ENCODE peak calls at places on chromosome 15, in eight cellular contexts. One of them, this sample, is unnamed.

GRCh38 chr15:42741710-42742109 is 4.8 kb upstream of the CDAN1 start:
- DNase-seq in CD8-positive, alpha-beta memory T cell: no peak
- DNase-seq in RWPE1: no peak
- DNase-seq in pancreas: no peak
- DNase-seq in AG04450: no peak
- DNase-seq in dorsolateral prefrontal cortex: no peak
- DNase-seq in tibial nerve: no peak
- DNase-seq in SJCRH30: no peak
- DNase-seq in this sample: no peak

GRCh38 chr15:74327756-74328155 is 39.7 kb downstream of the CYP11A1 start:
- DNase-seq in CD8-positive, alpha-beta memory T cell: no peak
- DNase-seq in RWPE1: no peak
- DNase-seq in pancreas: no peak
- DNase-seq in AG04450: no peak
- DNase-seq in dorsolateral prefrontal cortex: no peak
- DNase-seq in tibial nerve: no peak
- DNase-seq in SJCRH30: no peak
- DNase-seq in this sample: no peak

GRCh38 chr15:32688151-32688639 is 29.6 kb upstream of the GREM1 start:
- DNase-seq in CD8-positive, alpha-beta memory T cell: no peak
- DNase-seq in RWPE1: no peak
- DNase-seq in pancreas: peak
- DNase-seq in AG04450: no peak
- DNase-seq in dorsolateral prefrontal cortex: no peak
- DNase-seq in tibial nerve: no peak
- DNase-seq in SJCRH30: peak
- DNase-seq in this sample: no peak

GRCh38 chr15:54803139-54803808 is 393.5 kb downstream of the RSL24D1 start:
- DNase-seq in CD8-positive, alpha-beta memory T cell: no peak
- DNase-seq in RWPE1: no peak
- DNase-seq in pancreas: no peak
- DNase-seq in AG04450: no peak
- DNase-seq in dorsolateral prefrontal cortex: no peak
- DNase-seq in tibial nerve: no peak
- DNase-seq in SJCRH30: no peak
- DNase-seq in this sample: no peak

GRCh38 chr15:94844533-94845390 is 613.4 kb downstream of the MCTP2 start:
- DNase-seq in CD8-positive, alpha-beta memory T cell: no peak
- DNase-seq in RWPE1: peak
- DNase-seq in pancreas: peak
- DNase-seq in AG04450: no peak
- DNase-seq in dorsolateral prefrontal cortex: no peak
- DNase-seq in tibial nerve: peak
- DNase-seq in SJCRH30: no peak
- DNase-seq in this sample: peak

GRCh38 chr15:82566690-82567089 is 26.4 kb upstream of the RPS17 start:
- DNase-seq in CD8-positive, alpha-beta memory T cell: no peak
- DNase-seq in RWPE1: no peak
- DNase-seq in pancreas: no peak
- DNase-seq in AG04450: no peak
- DNase-seq in dorsolateral prefrontal cortex: no peak
- DNase-seq in tibial nerve: no peak
- DNase-seq in SJCRH30: no peak
- DNase-seq in this sample: no peak

GRCh38 chr15:31293655-31294054 is 33.0 kb upstream of the KLF13 start:
- DNase-seq in CD8-positive, alpha-beta memory T cell: no peak
- DNase-seq in RWPE1: no peak
- DNase-seq in pancreas: no peak
- DNase-seq in AG04450: no peak
- DNase-seq in dorsolateral prefrontal cortex: no peak
- DNase-seq in tibial nerve: no peak
- DNase-seq in SJCRH30: no peak
- DNase-seq in this sample: no peak

GRCh38 chr15:83304861-83305661 is 20.6 kb upstream of the BNC1 start:
- DNase-seq in CD8-positive, alpha-beta memory T cell: no peak
- DNase-seq in RWPE1: peak
- DNase-seq in pancreas: no peak
- DNase-seq in AG04450: no peak
- DNase-seq in dorsolateral prefrontal cortex: no peak
- DNase-seq in tibial nerve: no peak
- DNase-seq in SJCRH30: no peak
- DNase-seq in this sample: no peak

GRCh38 chr15:22884344-22884743 is 45.9 kb downstream of the NIPA2 start:
- DNase-seq in CD8-positive, alpha-beta memory T cell: no peak
- DNase-seq in RWPE1: no peak
- DNase-seq in pancreas: no peak
- DNase-seq in AG04450: no peak
- DNase-seq in dorsolateral prefrontal cortex: no peak
- DNase-seq in tibial nerve: no peak
- DNase-seq in SJCRH30: no peak
- DNase-seq in this sample: no peak

GRCh38 chr15:78055923-78056713 is 21.4 kb downstream of the TBC1D2B start:
- DNase-seq in CD8-positive, alpha-beta memory T cell: no peak
- DNase-seq in RWPE1: peak
- DNase-seq in pancreas: no peak
- DNase-seq in AG04450: no peak
- DNase-seq in dorsolateral prefrontal cortex: no peak
- DNase-seq in tibial nerve: no peak
- DNase-seq in SJCRH30: no peak
- DNase-seq in this sample: no peak

GRCh38 chr15:89399390-89400120 is 64.9 kb upstream of the POLG start:
- DNase-seq in CD8-positive, alpha-beta memory T cell: peak
- DNase-seq in RWPE1: peak
- DNase-seq in pancreas: no peak
- DNase-seq in AG04450: no peak
- DNase-seq in dorsolateral prefrontal cortex: no peak
- DNase-seq in tibial nerve: no peak
- DNase-seq in SJCRH30: no peak
- DNase-seq in this sample: no peak

GRCh38 chr15:72992733-72993321 is 59.4 kb upstream of the NEO1 start:
- DNase-seq in CD8-positive, alpha-beta memory T cell: no peak
- DNase-seq in RWPE1: no peak
- DNase-seq in pancreas: no peak
- DNase-seq in AG04450: no peak
- DNase-seq in dorsolateral prefrontal cortex: no peak
- DNase-seq in tibial nerve: no peak
- DNase-seq in SJCRH30: no peak
- DNase-seq in this sample: no peak

DNA sequence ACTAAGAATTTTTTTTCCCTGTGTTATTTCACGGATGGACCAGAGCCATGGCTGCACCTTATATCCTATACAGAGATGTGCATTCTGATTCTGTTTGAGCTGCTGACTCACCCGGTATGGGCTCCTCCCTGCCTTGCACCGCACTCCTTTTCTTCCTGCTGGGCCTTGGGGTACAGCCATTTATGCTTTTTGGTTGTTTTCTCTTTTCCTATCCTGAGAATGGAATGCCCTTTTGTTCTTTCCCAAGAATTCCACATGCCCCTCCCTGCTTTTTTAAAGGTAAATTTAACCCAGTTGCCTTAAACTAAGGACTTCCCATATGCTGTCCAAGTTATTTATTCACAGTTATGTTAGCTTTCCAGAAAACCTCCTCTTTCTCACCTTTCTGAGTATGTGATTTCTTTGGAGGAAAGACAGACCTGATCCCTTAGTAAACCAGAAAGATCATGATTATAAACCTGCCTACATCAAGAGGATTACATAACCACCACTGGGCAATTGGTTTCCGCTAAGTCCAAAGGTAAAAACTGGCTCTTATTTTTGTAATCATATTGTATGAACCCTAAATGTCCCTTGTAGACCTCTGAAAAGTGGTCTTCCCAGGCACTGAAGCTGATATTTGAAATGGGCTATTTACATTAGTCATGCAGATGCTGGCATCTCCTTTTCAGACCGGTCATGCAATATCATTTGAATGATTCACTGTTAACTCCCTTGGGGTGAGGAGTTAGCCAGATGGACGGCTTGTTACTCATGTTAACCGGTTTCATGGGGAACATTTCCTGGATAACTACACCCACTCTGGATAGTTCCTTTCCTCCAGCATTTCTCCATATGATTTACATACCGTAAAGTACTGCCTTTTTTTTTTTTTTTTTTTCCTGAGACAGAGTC is 45.5 kb downstream of the TMOD3 start:
- DNase-seq in CD8-positive, alpha-beta memory T cell: no peak
- DNase-seq in RWPE1: peak
- DNase-seq in pancreas: no peak
- DNase-seq in AG04450: peak
- DNase-seq in dorsolateral prefrontal cortex: no peak
- DNase-seq in tibial nerve: peak
- DNase-seq in SJCRH30: peak
- DNase-seq in this sample: no peak
- H3K27ac ChIP-seq in CD8-positive, alpha-beta memory T cell: no peak
- H3K27ac ChIP-seq in RWPE1: peak
- H3K27ac ChIP-seq in pancreas: no peak
- H3K27ac ChIP-seq in AG04450: peak
- H3K27ac ChIP-seq in dorsolateral prefrontal cortex: peak
- H3K27ac ChIP-seq in tibial nerve: peak
- H3K27ac ChIP-seq in SJCRH30: peak
- H3K27ac ChIP-seq in this sample: peak

GRCh38 chr15:70023064-70023768 is 74.5 kb downstream of the TLE3 start:
- DNase-seq in CD8-positive, alpha-beta memory T cell: peak
- DNase-seq in RWPE1: peak
- DNase-seq in pancreas: no peak
- DNase-seq in AG04450: peak
- DNase-seq in dorsolateral prefrontal cortex: no peak
- DNase-seq in tibial nerve: peak
- DNase-seq in SJCRH30: peak
- DNase-seq in this sample: no peak

GRCh38 chr15:70026991-70027390 is 70.7 kb downstream of the TLE3 start:
- DNase-seq in CD8-positive, alpha-beta memory T cell: no peak
- DNase-seq in RWPE1: no peak
- DNase-seq in pancreas: no peak
- DNase-seq in AG04450: no peak
- DNase-seq in dorsolateral prefrontal cortex: no peak
- DNase-seq in tibial nerve: no peak
- DNase-seq in SJCRH30: no peak
- DNase-seq in this sample: no peak

GRCh38 chr15:70025413-70026296 is 72.1 kb downstream of the TLE3 start:
- DNase-seq in CD8-positive, alpha-beta memory T cell: no peak
- DNase-seq in RWPE1: no peak
- DNase-seq in pancreas: no peak
- DNase-seq in AG04450: no peak
- DNase-seq in dorsolateral prefrontal cortex: no peak
- DNase-seq in tibial nerve: no peak
- DNase-seq in SJCRH30: peak
- DNase-seq in this sample: no peak

GRCh38 chr15:70024521-70024920 is 73.2 kb downstream of the TLE3 start:
- DNase-seq in CD8-positive, alpha-beta memory T cell: no peak
- DNase-seq in RWPE1: no peak
- DNase-seq in pancreas: no peak
- DNase-seq in AG04450: no peak
- DNase-seq in dorsolateral prefrontal cortex: no peak
- DNase-seq in tibial nerve: no peak
- DNase-seq in SJCRH30: no peak
- DNase-seq in this sample: no peak

DNA sequence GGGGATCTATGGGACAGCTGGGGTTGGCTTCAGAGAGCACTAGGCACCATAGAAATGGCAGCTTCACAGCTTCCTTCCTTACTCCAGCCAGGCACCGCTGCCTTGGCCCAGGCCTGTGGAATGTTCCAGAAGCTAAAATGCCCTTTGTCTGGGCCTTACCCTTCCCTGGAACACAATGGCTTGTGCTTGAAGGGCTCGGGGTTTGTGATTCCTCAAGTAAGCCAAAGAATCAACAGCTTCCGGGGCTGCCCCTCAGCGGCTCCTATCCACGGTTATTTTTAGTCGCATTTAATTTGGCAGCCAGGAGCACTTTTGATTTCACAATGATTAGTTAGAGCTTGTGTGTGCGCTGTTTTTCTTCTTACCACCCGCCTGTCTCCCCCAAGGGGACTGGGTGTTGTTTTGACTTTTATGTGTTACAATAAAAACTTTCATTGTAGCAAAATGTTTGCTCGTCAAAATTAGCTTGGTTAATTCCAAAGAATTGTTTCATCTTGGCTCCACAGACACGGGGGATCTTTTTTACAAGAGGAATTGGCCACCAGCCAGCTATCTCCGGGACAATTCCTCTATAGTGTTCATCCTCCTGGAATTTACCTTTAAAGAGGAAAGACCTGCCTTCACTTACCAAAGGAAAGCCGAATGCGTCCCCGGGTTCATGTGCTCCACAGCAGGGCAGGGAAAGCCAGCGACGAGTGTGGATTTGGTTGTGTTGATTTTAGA is 73.8 kb downstream of the TLE3 start:
- DNase-seq in CD8-positive, alpha-beta memory T cell: no peak
- DNase-seq in RWPE1: peak
- DNase-seq in pancreas: no peak
- DNase-seq in AG04450: no peak
- DNase-seq in dorsolateral prefrontal cortex: no peak
- DNase-seq in tibial nerve: peak
- DNase-seq in SJCRH30: peak
- DNase-seq in this sample: peak
- H3K27ac ChIP-seq in CD8-positive, alpha-beta memory T cell: no peak
- H3K27ac ChIP-seq in RWPE1: peak
- H3K27ac ChIP-seq in pancreas: peak
- H3K27ac ChIP-seq in AG04450: no peak
- H3K27ac ChIP-seq in dorsolateral prefrontal cortex: no peak
- H3K27ac ChIP-seq in tibial nerve: peak
- H3K27ac ChIP-seq in SJCRH30: peak
- H3K27ac ChIP-seq in this sample: peak

GRCh38 chr15:51375966-51376640 is 34.6 kb downstream of the GLDN start:
- DNase-seq in CD8-positive, alpha-beta memory T cell: no peak
- DNase-seq in RWPE1: no peak
- DNase-seq in pancreas: no peak
- DNase-seq in AG04450: peak
- DNase-seq in dorsolateral prefrontal cortex: no peak
- DNase-seq in tibial nerve: no peak
- DNase-seq in SJCRH30: no peak
- DNase-seq in this sample: no peak
- H3K27ac ChIP-seq in CD8-positive, alpha-beta memory T cell: no peak
- H3K27ac ChIP-seq in RWPE1: no peak
- H3K27ac ChIP-seq in pancreas: no peak
- H3K27ac ChIP-seq in AG04450: no peak
- H3K27ac ChIP-seq in dorsolateral prefrontal cortex: peak
- H3K27ac ChIP-seq in tibial nerve: no peak
- H3K27ac ChIP-seq in SJCRH30: no peak
- H3K27ac ChIP-seq in this sample: no peak

GRCh38 chr15:80989518-80990478 is at the start of gene MESD:
- DNase-seq in CD8-positive, alpha-beta memory T cell: peak
- DNase-seq in RWPE1: peak
- DNase-seq in pancreas: peak
- DNase-seq in AG04450: peak
- DNase-seq in dorsolateral prefrontal cortex: peak
- DNase-seq in tibial nerve: peak
- DNase-seq in SJCRH30: peak
- DNase-seq in this sample: peak

GRCh38 chr15:80990955-80991354 is 1.3 kb upstream of the MESD start:
- DNase-seq in CD8-positive, alpha-beta memory T cell: no peak
- DNase-seq in RWPE1: no peak
- DNase-seq in pancreas: no peak
- DNase-seq in AG04450: no peak
- DNase-seq in dorsolateral prefrontal cortex: no peak
- DNase-seq in tibial nerve: no peak
- DNase-seq in SJCRH30: no peak
- DNase-seq in this sample: no peak

GRCh38 chr15:80992436-80992835 is 2.8 kb upstream of the MESD start:
- DNase-seq in CD8-positive, alpha-beta memory T cell: no peak
- DNase-seq in RWPE1: no peak
- DNase-seq in pancreas: no peak
- DNase-seq in AG04450: no peak
- DNase-seq in dorsolateral prefrontal cortex: no peak
- DNase-seq in tibial nerve: no peak
- DNase-seq in SJCRH30: no peak
- DNase-seq in this sample: no peak

GRCh38 chr15:80989110-80989517 is 505 bp downstream of the MESD start:
- DNase-seq in CD8-positive, alpha-beta memory T cell: no peak
- DNase-seq in RWPE1: no peak
- DNase-seq in pancreas: no peak
- DNase-seq in AG04450: no peak
- DNase-seq in dorsolateral prefrontal cortex: no peak
- DNase-seq in tibial nerve: no peak
- DNase-seq in SJCRH30: no peak
- DNase-seq in this sample: no peak

GRCh38 chr15:80991446-80991845 is 1.8 kb upstream of the MESD start:
- DNase-seq in CD8-positive, alpha-beta memory T cell: no peak
- DNase-seq in RWPE1: no peak
- DNase-seq in pancreas: no peak
- DNase-seq in AG04450: no peak
- DNase-seq in dorsolateral prefrontal cortex: peak
- DNase-seq in tibial nerve: peak
- DNase-seq in SJCRH30: peak
- DNase-seq in this sample: peak
- H3K27ac ChIP-seq in CD8-positive, alpha-beta memory T cell: no peak
- H3K27ac ChIP-seq in RWPE1: no peak
- H3K27ac ChIP-seq in pancreas: peak
- H3K27ac ChIP-seq in AG04450: no peak
- H3K27ac ChIP-seq in dorsolateral prefrontal cortex: peak
- H3K27ac ChIP-seq in tibial nerve: peak
- H3K27ac ChIP-seq in SJCRH30: no peak
- H3K27ac ChIP-seq in this sample: peak